ENCODE peak calls at places on chromosome 12, in nine cellular contexts. J is brain microvascular endothelial cell, B is mucosa of descending colon, M is lung, K is B cell, Y is neural progenitor cell, Q is endothelial cell, I is epithelial cell of esophagus, C is psoas muscle. E is an unnamed sample.

GRCh38 chr12:90945070-90945649 is 9.8 kb downstream of the CCER1 start:
- DNase-seq in J (peak), B (peak), M (no peak), K (no peak), Y (peak), Q (no peak), I (peak), C (no peak), E (peak)

GRCh38 chr12:124928095-124928911 is 13.9 kb upstream of the UBC start:
- DNase-seq in J (peak), B (peak), M (peak), K (no peak), Y (peak), Q (peak), I (peak), C (peak), E (no peak)

GRCh38 chr12:76755829-76756379 is 8.0 kb upstream of the ZDHHC17 start:
- DNase-seq in J (peak), B (no peak), M (no peak), K (no peak), Y (no peak), Q (no peak), I (no peak), C (no peak), E (no peak)

GRCh38 chr12:51901121-51901812 is 6.0 kb upstream of the ACVRL1 start:
- DNase-seq in J (no peak), B (peak), M (no peak), K (no peak), Y (no peak), Q (no peak), I (no peak), C (no peak), E (no peak)

GRCh38 chr12:111389635-111390034 is 16.1 kb upstream of the SH2B3 start:
- DNase-seq in J (no peak), B (no peak), M (no peak), K (no peak), Y (no peak), Q (no peak), I (no peak), C (no peak), E (peak)

GRCh38 chr12:101697930-101698781 is 716 bp downstream of the CHPT1 start:
- DNase-seq in J (peak), B (peak), M (peak), K (peak), Y (no peak), Q (peak), I (peak), C (peak), E (no peak)

GRCh38 chr12:40152783-40153383 is 47.0 kb upstream of the SLC2A13 start:
- DNase-seq in J (peak), B (peak), M (peak), K (peak), Y (peak), Q (peak), I (peak), C (no peak), E (peak)

GRCh38 chr12:3489057-3489456 is 1.9 kb upstream of the PRMT8 start:
- DNase-seq in J (peak), B (no peak), M (no peak), K (no peak), Y (no peak), Q (no peak), I (peak), C (no peak), E (no peak)

GRCh38 chr12:72264548-72265175 is 7.5 kb upstream of the TRHDE start:
- DNase-seq in J (no peak), B (no peak), M (no peak), K (no peak), Y (peak), Q (no peak), I (peak), C (no peak), E (no peak)

GRCh38 chr12:72270246-72270645 is 1.9 kb upstream of the TRHDE start:
- DNase-seq in J (no peak), B (no peak), M (no peak), K (no peak), Y (no peak), Q (no peak), I (no peak), C (no peak), E (no peak)

GRCh38 chr12:72269491-72269890 is 2.7 kb upstream of the TRHDE start:
- DNase-seq in J (no peak), B (no peak), M (no peak), K (no peak), Y (no peak), Q (no peak), I (no peak), C (no peak), E (no peak)

GRCh38 chr12:72268386-72268785 is 3.8 kb upstream of the TRHDE start:
- DNase-seq in J (no peak), B (no peak), M (no peak), K (no peak), Y (no peak), Q (no peak), I (no peak), C (no peak), E (no peak)

GRCh38 chr12:72267974-72268373 is 4.2 kb upstream of the TRHDE start:
- DNase-seq in J (no peak), B (no peak), M (no peak), K (no peak), Y (no peak), Q (no peak), I (no peak), C (no peak), E (no peak)
- TF ChIP-seq CTCF in J (peak), B (no peak), M (no peak), K (no peak), Y (peak), Q (no peak), I (peak), C (no peak), E (peak)

GRCh38 chr12:81991868-81992267 is 232.7 kb upstream of the PPFIA2 start:
- DNase-seq in J (no peak), B (no peak), M (no peak), K (no peak), Y (no peak), Q (no peak), I (no peak), C (no peak), E (no peak)
- TF ChIP-seq CTCF in J (no peak), B (no peak), M (no peak), K (no peak), Y (no peak), Q (no peak), I (no peak), C (no peak), E (no peak)

DNA sequence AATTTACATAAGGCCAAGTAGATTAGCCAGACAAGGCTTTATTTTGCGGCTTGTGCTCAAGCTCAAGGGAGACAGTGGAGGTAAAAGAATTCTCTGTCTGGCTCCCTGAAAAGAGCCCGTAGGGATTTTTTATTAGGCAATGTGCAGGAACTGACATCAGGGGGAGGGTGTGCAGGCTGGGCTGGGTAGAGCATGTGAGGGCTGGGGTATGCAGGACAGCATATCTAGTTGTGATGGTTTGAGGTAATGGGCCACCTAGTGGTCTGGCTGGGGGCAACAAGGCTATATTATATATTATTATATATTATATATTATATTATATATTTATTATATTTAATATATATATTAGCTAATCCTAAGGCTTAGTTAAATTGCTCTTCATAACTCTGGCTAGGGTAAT is 102.1 kb downstream of the TMEM117 start:
- DNase-seq in J (peak), B (no peak), M (no peak), K (no peak), Y (no peak), Q (no peak), I (peak), C (no peak), E (no peak)
- TF ChIP-seq CTCF in J (peak), B (no peak), M (no peak), K (no peak), Y (peak), Q (peak), I (no peak), C (no peak), E (no peak)

DNA sequence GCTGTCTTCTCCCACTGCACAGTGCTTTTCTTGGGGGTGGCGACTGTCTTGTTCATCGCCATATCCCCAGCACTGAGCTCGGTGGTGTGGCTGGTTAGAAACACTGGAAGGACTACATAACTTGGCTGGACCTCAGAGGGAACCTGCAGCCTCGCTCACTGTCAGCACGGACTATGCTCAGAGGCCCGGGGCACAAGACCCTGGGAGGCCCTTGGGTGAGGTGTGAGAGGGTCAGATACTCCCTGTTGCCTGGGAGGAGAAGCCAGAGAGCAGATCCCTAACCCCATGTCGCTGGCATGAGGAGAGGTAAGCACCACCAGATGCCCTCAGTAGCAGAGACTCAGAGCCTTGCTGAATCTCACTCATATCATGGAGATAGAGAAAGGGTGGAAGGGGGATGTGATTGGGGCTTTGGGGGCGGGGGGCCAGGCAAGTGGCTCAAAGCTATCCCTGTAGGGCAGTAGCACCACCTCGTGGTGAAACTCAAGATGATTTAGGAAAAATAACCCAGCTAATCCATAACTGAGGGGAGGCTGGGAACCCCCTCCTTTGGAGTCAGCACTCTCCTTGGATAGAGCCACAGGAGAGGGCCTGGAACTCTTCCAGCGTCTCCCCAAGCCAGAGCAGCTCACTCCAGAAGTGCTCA is 18.7 kb upstream of the HDAC7 start:
- DNase-seq in J (peak), B (peak), M (no peak), K (no peak), Y (peak), Q (peak), I (peak), C (no peak), E (peak)
- TF ChIP-seq CTCF in J (peak), B (peak), M (peak), K (peak), Y (peak), Q (peak), I (peak), C (peak), E (peak)

DNA sequence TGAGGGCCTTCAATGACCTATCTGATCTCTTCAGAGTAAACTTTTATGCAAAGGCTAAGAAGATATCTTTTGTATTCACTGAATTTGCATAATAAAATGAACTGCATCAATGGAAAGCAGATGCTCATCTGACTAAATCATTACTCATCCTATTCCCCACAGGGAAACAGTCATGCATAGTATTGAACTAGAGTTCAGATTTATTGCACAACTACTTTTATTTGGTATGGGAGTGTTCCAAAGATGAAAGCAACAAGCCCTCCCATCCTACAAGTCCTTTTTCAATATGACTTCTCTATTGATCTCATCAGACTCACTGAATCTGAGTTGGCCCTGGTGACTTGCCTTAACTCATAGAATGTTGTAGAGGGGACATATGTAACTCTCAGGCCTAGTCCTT is 159.8 kb downstream of the KITLG start:
- DNase-seq in J (peak), B (no peak), M (no peak), K (no peak), Y (no peak), Q (no peak), I (peak), C (no peak), E (no peak)
- TF ChIP-seq CTCF in J (no peak), B (no peak), M (no peak), K (no peak), Y (no peak), Q (no peak), I (no peak), C (no peak), E (no peak)

DNA sequence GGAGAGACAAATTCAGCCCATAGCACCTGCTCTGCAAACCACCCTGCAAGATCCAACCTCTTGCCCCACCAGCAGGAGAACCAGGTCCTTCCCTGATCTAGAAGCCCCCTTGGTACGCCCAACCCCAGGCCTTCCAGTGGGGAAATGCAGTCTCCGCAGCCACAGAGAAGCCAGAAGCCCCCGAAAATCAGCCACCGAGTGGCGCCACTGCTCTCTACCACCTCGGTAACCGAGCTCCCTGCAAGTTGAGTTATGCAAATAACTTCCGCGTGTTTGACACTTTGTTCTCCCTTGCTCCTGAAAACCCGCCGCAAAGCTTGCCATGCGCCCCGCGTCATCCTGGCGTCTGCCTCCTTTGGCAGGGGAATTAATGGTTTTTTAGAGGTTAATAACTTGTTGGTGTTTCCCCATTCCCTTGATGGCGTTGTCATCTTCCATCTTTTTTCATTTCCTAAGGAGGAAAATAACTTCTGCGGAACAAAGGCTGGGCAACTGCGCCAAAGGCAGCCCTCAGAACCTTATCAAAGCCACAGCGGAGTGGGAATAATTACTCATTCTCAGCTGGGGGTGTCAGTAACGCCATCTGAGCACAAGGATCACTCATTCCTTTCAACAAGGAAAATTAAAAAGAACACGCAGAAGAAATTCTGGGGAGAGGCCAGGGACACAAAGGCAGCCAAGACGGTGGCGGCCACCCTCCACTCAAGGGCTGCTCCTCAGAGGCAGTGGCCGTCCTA is 60.4 kb downstream of the FZD10 start:
- DNase-seq in J (no peak), B (no peak), M (no peak), K (no peak), Y (peak), Q (no peak), I (no peak), C (no peak), E (no peak)
- TF ChIP-seq CTCF in J (no peak), B (no peak), M (no peak), K (no peak), Y (peak), Q (no peak), I (no peak), C (no peak), E (no peak)

GRCh38 chr12:5692850-5693249 is 252.2 kb downstream of the ANO2 start:
- DNase-seq in J (no peak), B (no peak), M (no peak), K (no peak), Y (no peak), Q (no peak), I (no peak), C (no peak), E (no peak)

GRCh38 chr12:5691943-5692342 is 253.1 kb downstream of the ANO2 start:
- DNase-seq in J (no peak), B (no peak), M (no peak), K (no peak), Y (no peak), Q (no peak), I (no peak), C (no peak), E (no peak)

GRCh38 chr12:5690240-5690639 is 254.8 kb downstream of the ANO2 start:
- DNase-seq in J (no peak), B (no peak), M (no peak), K (no peak), Y (no peak), Q (no peak), I (no peak), C (no peak), E (no peak)

GRCh38 chr12:5688226-5688625 is 256.3 kb downstream of the NTF3 start:
- DNase-seq in J (no peak), B (no peak), M (no peak), K (no peak), Y (peak), Q (no peak), I (no peak), C (no peak), E (no peak)

GRCh38 chr12:5689773-5690172 is 255.3 kb downstream of the ANO2 start:
- DNase-seq in J (no peak), B (no peak), M (no peak), K (no peak), Y (no peak), Q (no peak), I (no peak), C (no peak), E (no peak)
- TF ChIP-seq CTCF in J (no peak), B (no peak), M (no peak), K (no peak), Y (no peak), Q (no peak), I (no peak), C (no peak), E (no peak)

GRCh38 chr12:59087077-59087673 is 166.9 kb upstream of the LRIG3 start:
- DNase-seq in J (no peak), B (peak), M (no peak), K (no peak), Y (no peak), Q (no peak), I (no peak), C (no peak), E (no peak)
- TF ChIP-seq CTCF in J (peak), B (peak), M (no peak), K (no peak), Y (peak), Q (peak), I (peak), C (peak), E (no peak)